ENCODE peak calls at places on chromosome 3, in eight cellular contexts. E is sigmoid colon, Y is HCT116, M is RPMI7951, U is glutamatergic neuron, L is frontal cortex, B is astrocyte, G is activated T-cell treated with anti-CD3 and anti-CD28 coated beads for 24 hours. Z is an unnamed sample.

GRCh38 chr3:50201573-50202315 is 3.3 kb upstream of the SLC38A3 start:
- DNase-seq in E (no peak), M (no peak), G (no peak), U (no peak), Y (no peak), B (no peak), L (no peak), Z (no peak)

GRCh38 chr3:196175717-196176116 is 35.5 kb downstream of the ZDHHC19 start:
- DNase-seq in L (no peak), B (no peak), U (no peak), E (no peak), G (no peak), Y (no peak), M (no peak), Z (no peak)

GRCh38 chr3:14786369-14786768 is 32.4 kb upstream of the FGD5 start:
- DNase-seq in E (no peak), L (no peak), B (no peak), G (no peak), Y (no peak), U (no peak), M (no peak), Z (no peak)

GRCh38 chr3:16841906-16842709 is 42.6 kb upstream of the PLCL2 start:
- DNase-seq in E (peak), G (peak), M (peak), Y (no peak), B (no peak), U (peak), L (no peak), Z (peak)

GRCh38 chr3:52633786-52634185 is 51.9 kb downstream of the PBRM1 start:
- DNase-seq in L (no peak), B (peak), G (no peak), U (no peak), M (peak), Y (no peak), E (no peak), Z (no peak)

GRCh38 chr3:197392961-197393360 is 94.5 kb upstream of the DLG1 start:
- DNase-seq in M (no peak), U (no peak), Y (no peak), E (no peak), B (peak), G (no peak), L (no peak), Z (peak)

GRCh38 chr3:167733961-167734497 is 663 bp downstream of the PDCD10 start:
- DNase-seq in M (peak), L (no peak), E (no peak), G (no peak), Y (no peak), B (no peak), U (no peak), Z (peak)

GRCh38 chr3:183769453-183769852 is 55.9 kb downstream of the MAP6D1 start:
- DNase-seq in U (no peak), B (no peak), E (no peak), G (no peak), L (no peak), Y (no peak), M (no peak), Z (no peak)

GRCh38 chr3:116020495-116020894 is 397.2 kb downstream of the GAP43 start:
- DNase-seq in U (no peak), B (peak), L (no peak), M (no peak), Y (no peak), E (no peak), G (no peak), Z (peak)

GRCh38 chr3:69385723-69386483 is at the start of gene FRMD4B:
- DNase-seq in M (peak), G (no peak), Y (no peak), L (peak), U (peak), E (peak), B (peak), Z (peak)

GRCh38 chr3:128095222-128095703 is 28.3 kb downstream of the RUVBL1 start:
- DNase-seq in Y (peak), B (peak), E (peak), U (peak), G (peak), L (peak), M (peak), Z (peak)